ENCODE peak calls at places on chromosome 13, in four cellular contexts. T, W, V and E are unnamed samples.

GRCh38 chr13:93017493-93018112 is 209.0 kb upstream of the GPC6 start:
- DNase-seq in T (no peak), W (no peak), V (no peak), E (no peak)

GRCh38 chr13:114064516-114065140 is 67.8 kb downstream of the RASA3 start:
- DNase-seq in T (peak; percentile 75), W (peak; percentile 79), V (no peak), E (no peak)

GRCh38 chr13:21079761-21080730 is 18.7 kb upstream of the LATS2 start:
- DNase-seq in T (peak; percentile 90), W (no peak), V (no peak), E (no peak)

GRCh38 chr13:100389617-100390016 is 199.0 kb downstream of the GGACT start:
- DNase-seq in T (no peak), W (no peak), V (no peak), E (no peak)

GRCh38 chr13:44142911-44143665 is 230.5 kb upstream of the SERP2 start:
- DNase-seq in T (peak; percentile 47), W (no peak), V (no peak), E (no peak)

GRCh38 chr13:29435125-29435911 is 160.2 kb downstream of the SLC7A1 start:
- DNase-seq in T (peak; percentile 98), W (no peak), V (no peak), E (no peak)

GRCh38 chr13:30308548-30308947 is 1.2 kb upstream of the KATNAL1 start:
- DNase-seq in T (peak; percentile 61), W (no peak), V (no peak), E (no peak)

GRCh38 chr13:42707596-42707995 is 73.8 kb upstream of the FAM216B start:
- DNase-seq in T (peak; percentile 81), W (no peak), V (no peak), E (no peak)

GRCh38 chr13:113442354-113442984 is 10.8 kb downstream of the ADPRHL1 start:
- DNase-seq in T (no peak), W (no peak), V (no peak), E (no peak)

GRCh38 chr13:44393391-44393790 is 19.8 kb downstream of the SERP2 start:
- DNase-seq in T (no peak), W (no peak), V (no peak), E (no peak)

GRCh38 chr13:107976628-107977027 is 238.7 kb downstream of the LIG4 start:
- DNase-seq in T (no peak), W (no peak), V (no peak), E (no peak)

GRCh38 chr13:27476943-27477681 is 26.7 kb upstream of the MTIF3 start:
- DNase-seq in T (peak; percentile 44), W (no peak), V (no peak), E (no peak)

GRCh38 chr13:68551701-68552522 is 1321.8 kb upstream of the PCDH9 start:
- DNase-seq in T (peak; percentile 37), W (no peak), V (no peak), E (no peak)

GRCh38 chr13:75549262-75550158 is at the start of gene UCHL3:
- DNase-seq in T (peak; percentile 94), W (peak; percentile 96), V (peak; percentile 98), E (peak; percentile 97)

GRCh38 chr13:71218960-71219359 is 648.0 kb downstream of the DACH1 start:
- DNase-seq in T (no peak), W (peak; percentile 27), V (no peak), E (no peak)

GRCh38 chr13:113973218-113974164 is at the start of gene C13orf46:
- DNase-seq in T (no peak), W (no peak), V (no peak), E (no peak)

GRCh38 chr13:92317066-92317465 is 909.5 kb upstream of the GPC6 start:
- DNase-seq in T (peak; percentile 49), W (no peak), V (no peak), E (no peak)

GRCh38 chr13:100234524-100235136 is 145.7 kb downstream of the PCCA start:
- DNase-seq in T (peak; percentile 15), W (no peak), V (no peak), E (no peak)

GRCh38 chr13:22103046-22103445 is 432.2 kb downstream of the FGF9 start:
- DNase-seq in T (no peak), W (no peak), V (no peak), E (no peak)

GRCh38 chr13:19362946-19363510 is 181.4 kb upstream of the TUBA3C start:
- DNase-seq in T (no peak), W (no peak), V (no peak), E (no peak)

GRCh38 chr13:43061496-43062280 is 38.3 kb downstream of the DNAJC15 start:
- DNase-seq in T (no peak), W (no peak), V (no peak), E (no peak)

GRCh38 chr13:111903143-111903542 is 163.8 kb upstream of the SOX1 start:
- DNase-seq in T (peak; percentile 14), W (no peak), V (peak; percentile 17), E (peak; percentile 10)

GRCh38 chr13:29429496-29429895 is 166.0 kb downstream of the SLC7A1 start:
- DNase-seq in T (no peak), W (no peak), V (no peak), E (no peak)

GRCh38 chr13:112735791-112736190 is 46.0 kb downstream of the ATP11A start:
- DNase-seq in T (no peak), W (no peak), V (no peak), E (peak; percentile 85)

GRCh38 chr13:29835280-29836061 is 14.9 kb downstream of the UBL3 start:
- DNase-seq in T (no peak), W (no peak), V (no peak), E (peak; percentile 41)

GRCh38 chr13:73040479-73040878 is 18.3 kb upstream of the KLF5 start:
- DNase-seq in T (no peak), W (no peak), V (no peak), E (no peak)

GRCh38 chr13:20425819-20426219 is 99.8 kb downstream of the CRYL1 start:
- DNase-seq in T (no peak), W (no peak), V (no peak), E (no peak)

GRCh38 chr13:76799696-76800095 is 86.5 kb downstream of the KCTD12 start:
- DNase-seq in T (peak; percentile 58), W (no peak), V (no peak), E (no peak)

GRCh38 chr13:22114630-22115311 is 443.9 kb downstream of the FGF9 start:
- DNase-seq in T (peak; percentile 44), W (no peak), V (no peak), E (no peak)

GRCh38 chr13:20679879-20680278 is 23.6 kb upstream of the IL17D start:
- DNase-seq in T (no peak), W (no peak), V (no peak), E (no peak)

GRCh38 chr13:43883636-43884035 is 3.9 kb downstream of the LACC1 start:
- DNase-seq in T (no peak), W (no peak), V (no peak), E (no peak)

GRCh38 chr13:100983111-100983510 is 308.5 kb upstream of the TMTC4 start:
- DNase-seq in T (no peak), W (no peak), V (no peak), E (no peak)

GRCh38 chr13:46761174-46761573 is 35.8 kb downstream of the ESD start:
- DNase-seq in T (no peak), W (no peak), V (no peak), E (no peak)

DNA sequence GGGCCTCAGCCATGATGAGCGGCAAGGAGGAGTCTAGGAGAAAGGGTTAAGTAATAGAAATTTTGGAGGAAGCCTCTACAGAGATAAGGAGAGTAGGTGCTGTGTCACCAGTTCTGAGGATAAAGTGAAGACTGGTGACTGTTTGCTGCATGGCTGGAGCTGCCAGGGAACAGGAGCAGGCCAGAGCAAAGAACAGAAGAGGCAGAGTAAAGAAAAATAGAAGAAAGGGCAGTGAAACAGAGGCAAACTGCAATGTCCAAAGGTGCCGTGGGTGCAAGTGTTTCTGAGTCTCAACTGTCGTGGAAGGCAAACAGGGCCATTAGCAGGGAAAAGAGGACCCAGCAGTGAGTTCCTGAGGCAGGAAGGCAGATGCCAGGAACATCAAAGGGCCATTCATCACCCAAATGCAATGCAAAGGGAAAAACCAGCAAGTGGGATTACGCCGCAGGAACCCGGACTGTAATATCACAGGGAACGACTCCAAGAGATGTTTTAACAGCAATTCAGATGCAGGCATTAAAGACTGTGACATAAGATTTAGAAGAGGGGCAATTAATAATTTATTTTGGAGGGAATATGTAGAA is 318.3 kb downstream of the FOXO1 start:
- DNase-seq in T (no peak), W (no peak), V (peak; percentile 41), E (peak; percentile 42)
- H2BK12ac ChIP-seq in T (no peak overlapping the region), W (no peak overlapping the region), V (peak overlapping the region; percentile 41), E (no peak overlapping the region)

GRCh38 chr13:110424596-110425443 is 117.7 kb downstream of the COL4A2 start:
- DNase-seq in T (peak; percentile 94), W (no peak), V (no peak), E (no peak)

GRCh38 chr13:110425444-110425780 is 118.3 kb downstream of the COL4A2 start:
- DNase-seq in T (peak; percentile 97), W (no peak), V (no peak), E (no peak)

GRCh38 chr13:110421696-110422395 is 114.8 kb downstream of the COL4A2 start:
- DNase-seq in T (peak; percentile 95), W (no peak), V (no peak), E (no peak)

GRCh38 chr13:110422913-110423688 is 116.0 kb downstream of the COL4A2 start:
- DNase-seq in T (peak; percentile 36), W (no peak), V (no peak), E (no peak)

GRCh38 chr13:110423689-110424302 is 116.7 kb downstream of the COL4A2 start:
- DNase-seq in T (no peak), W (no peak), V (no peak), E (no peak)
- H2BK15ac ChIP-seq in T (peak overlapping the region; percentile 8), W (no peak overlapping the region), V (no peak overlapping the region), E (no peak overlapping the region)

DNA sequence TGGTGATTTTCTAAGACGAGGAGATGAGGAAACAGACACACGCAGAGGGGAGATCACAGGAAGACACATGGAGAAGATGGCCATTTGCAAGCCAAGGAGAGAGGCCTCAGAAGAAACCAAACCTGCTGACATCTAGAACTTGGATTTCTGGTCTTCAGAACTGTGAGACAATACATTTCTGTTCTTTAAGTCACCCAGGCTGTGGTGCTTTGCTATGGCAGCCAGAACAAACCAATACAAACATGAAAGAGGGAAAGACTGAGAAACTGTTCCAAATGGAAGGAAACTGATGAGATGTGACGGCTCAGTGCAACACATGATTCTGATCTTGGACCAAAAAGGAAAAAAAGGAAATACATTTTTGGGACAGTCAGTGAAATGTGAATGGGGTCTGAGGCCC is 30.1 kb upstream of the SACS start:
- DNase-seq in T (no peak), W (no peak), V (no peak), E (no peak)
- H2BK12ac ChIP-seq in T (no peak overlapping the region), W (no peak overlapping the region), V (no peak overlapping the region), E (no peak overlapping the region)

GRCh38 chr13:98278068-98278619 is 101.1 kb upstream of the RNF113B start:
- DNase-seq in T (no peak), W (no peak), V (no peak), E (no peak)

GRCh38 chr13:98279473-98280175 is 102.6 kb upstream of the RNF113B start:
- DNase-seq in T (no peak), W (no peak), V (no peak), E (peak; percentile 65)

GRCh38 chr13:98275711-98276171 is 98.7 kb upstream of the RNF113B start:
- DNase-seq in T (peak; percentile 85), W (no peak), V (no peak), E (no peak)

GRCh38 chr13:98276486-98276885 is 99.4 kb upstream of the RNF113B start:
- DNase-seq in T (no peak), W (no peak), V (no peak), E (no peak)

DNA sequence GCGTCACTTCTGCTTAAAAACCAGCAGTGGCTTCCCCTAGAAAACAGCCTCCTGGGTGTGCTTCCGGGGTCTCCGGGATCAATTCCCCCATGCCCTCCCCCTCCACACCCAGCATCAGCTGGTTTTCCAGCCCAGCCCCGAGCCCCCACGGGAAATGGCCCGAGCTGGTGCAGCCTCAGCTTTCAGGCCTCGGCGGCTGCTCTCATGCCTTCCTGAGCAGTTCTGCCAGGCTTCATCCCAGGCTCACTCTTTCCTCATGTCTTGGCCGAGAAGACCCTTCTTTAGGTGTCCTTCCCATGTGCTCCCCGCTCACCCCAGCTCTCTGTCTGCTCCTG is 103.1 kb upstream of the RNF113B start:
- DNase-seq in T (no peak), W (no peak), V (no peak), E (no peak)
- H2BK15ac ChIP-seq in T (no peak overlapping the region), W (peak overlapping the region; percentile 65), V (no peak overlapping the region), E (no peak overlapping the region)